ENCODE peak calls at places on chromosomes 11 and 22, in four cellular contexts. I is colonic mucosa, U is uterus, F is tibial artery. Q is an unnamed sample.

GRCh38 chr11:77672276-77672675 is 34.7 kb upstream of the CLNS1A start:
- DNase-seq in I (peak; percentile 53), U (peak; percentile 36), F (no peak), Q (no peak)

GRCh38 chr11:46332568-46333128 is 14.6 kb upstream of the DGKZ start:
- DNase-seq in I (no peak), U (no peak), F (no peak), Q (no peak)

GRCh38 chr11:23405350-23405937 is 545.2 kb upstream of the CCDC179 start:
- DNase-seq in I (no peak), U (no peak), F (no peak), Q (no peak)

GRCh38 chr22:39180566-39180965 is 28.1 kb upstream of the CBX7 start:
- DNase-seq in I (no peak), U (no peak), F (peak; percentile 38), Q (no peak)

GRCh38 chr22:42169055-42169469 is 38.5 kb upstream of the CYP2D6 start:
- DNase-seq in I (peak; percentile 73), U (peak; percentile 74), F (no peak), Q (no peak)

GRCh38 chr11:46291441-46292143 is 14.1 kb downstream of the CREB3L1 start:
- DNase-seq in I (no peak), U (peak; percentile 72), F (no peak), Q (no peak)

GRCh38 chr11:32122200-32122599 is 31.3 kb downstream of the RCN1 start:
- DNase-seq in I (no peak), U (no peak), F (no peak), Q (no peak)

GRCh38 chr22:24553597-24554315 is 1.2 kb downstream of the GUCD1 start:
- DNase-seq in I (peak; percentile 36), U (peak; percentile 20), F (no peak), Q (peak; percentile 8)

GRCh38 chr22:37782340-37783168 is 25.2 kb upstream of the GCAT start:
- DNase-seq in I (peak; percentile 56), U (no peak), F (no peak), Q (no peak)

GRCh38 chr11:46761807-46762206 is 42.8 kb downstream of the F2 start:
- DNase-seq in I (no peak), U (no peak), F (no peak), Q (no peak)

GRCh38 chr11:3120071-3120792 is 44.9 kb downstream of the OSBPL5 start:
- DNase-seq in I (no peak), U (peak; percentile 18), F (peak; percentile 67), Q (no peak)

GRCh38 chr11:34653851-34654490 is 33.1 kb downstream of the EHF start:
- DNase-seq in I (peak; percentile 64), U (no peak), F (no peak), Q (peak; percentile 76)

GRCh38 chr22:47370448-47371262 is 608.2 kb downstream of the TBC1D22A start:
- DNase-seq in I (peak; percentile 11), U (peak; percentile 8), F (peak; percentile 53), Q (no peak)

GRCh38 chr22:47371263-47372090 is 609.0 kb downstream of the TBC1D22A start:
- DNase-seq in I (no peak), U (peak; percentile 6), F (no peak), Q (no peak)

GRCh38 chr22:47369020-47369419 is 606.6 kb downstream of the TBC1D22A start:
- DNase-seq in I (peak; percentile 7), U (peak; percentile 4), F (peak; percentile 54), Q (no peak)

GRCh38 chr22:47367993-47368945 is 605.8 kb downstream of the TBC1D22A start:
- DNase-seq in I (peak; percentile 6), U (no peak), F (no peak), Q (no peak)

GRCh38 chr22:47369431-47370015 is 607.1 kb downstream of the TBC1D22A start:
- DNase-seq in I (peak; percentile 9), U (peak; percentile 3), F (no peak), Q (no peak)
- H3K27ac ChIP-seq in I (no peak overlapping the region), U (no peak overlapping the region), F (no peak overlapping the region), Q (no peak overlapping the region)

GRCh38 chr11:67287355-67288197 is 1.5 kb upstream of the ANKRD13D start:
- DNase-seq in I (no peak), U (no peak), F (no peak), Q (no peak)

GRCh38 chr11:67289651-67290479 is 762 bp downstream of the ANKRD13D start:
- DNase-seq in I (no peak), U (no peak), F (no peak), Q (no peak)

GRCh38 chr11:67289226-67289650 is at the start of gene ANKRD13D:
- DNase-seq in I (no peak), U (no peak), F (no peak), Q (peak; percentile 74)

GRCh38 chr11:67288198-67288451 is 978 bp upstream of the ANKRD13D start:
- DNase-seq in I (no peak), U (no peak), F (no peak), Q (no peak)

DNA sequence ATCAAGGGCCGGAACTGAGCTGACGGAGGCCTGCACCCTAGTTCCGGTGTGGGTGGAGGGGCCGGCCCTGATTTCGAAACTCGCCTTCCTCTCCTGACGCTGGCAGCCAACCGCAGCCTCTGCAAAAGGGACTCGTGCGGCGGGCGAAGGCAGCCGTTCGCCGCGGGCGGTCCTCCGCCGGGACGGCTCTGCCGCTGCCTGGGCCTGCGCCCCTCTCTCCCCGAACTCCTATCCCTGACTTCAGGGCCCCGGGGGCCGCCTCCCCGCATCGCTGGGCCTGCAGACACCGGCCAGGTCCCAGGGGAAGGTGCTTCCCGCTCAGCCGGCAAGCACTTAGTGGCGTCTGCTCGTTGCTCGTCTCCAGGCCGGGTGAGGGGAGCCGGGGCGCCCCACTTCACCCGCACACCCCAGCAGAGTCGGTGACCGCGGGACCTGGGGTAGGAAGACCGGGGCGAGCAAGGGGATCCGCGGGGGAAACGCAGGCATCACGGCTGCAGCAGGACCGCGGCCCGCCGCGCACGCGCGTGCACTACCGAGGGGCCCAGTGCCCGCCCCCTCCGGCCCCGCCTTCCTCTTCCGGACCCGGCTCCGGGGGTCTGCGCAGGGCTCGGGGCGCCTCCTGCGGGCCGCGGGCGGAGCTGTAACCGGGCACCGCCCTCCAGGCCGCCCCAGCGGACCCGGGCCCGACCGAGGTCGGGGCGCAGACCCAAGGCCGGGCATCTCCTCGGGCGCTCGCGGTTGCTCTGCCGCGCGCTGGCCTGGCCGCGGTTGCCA is 464 bp upstream of the ANKRD13D start:
- DNase-seq in I (peak; percentile 87), U (peak; percentile 88), F (peak; percentile 96), Q (peak; percentile 71)
- TF ChIP-seq CTCF in I (no peak), U (peak; percentile 71), F (no peak), Q (peak; percentile 30)

GRCh38 chr11:101009685-101010055 is 119.9 kb downstream of the PGR start:
- DNase-seq in I (no peak), U (no peak), F (no peak), Q (no peak)
- H3K27ac ChIP-seq in I (no peak overlapping the region), U (no peak overlapping the region), F (no peak overlapping the region), Q (no peak overlapping the region)

GRCh38 chr22:28773461-28773867 is 969 bp downstream of the CCDC117 start:
- DNase-seq in I (no peak), U (no peak), F (no peak), Q (peak; percentile 8)

GRCh38 chr22:28774378-28774777 is 1.9 kb downstream of the CCDC117 start:
- DNase-seq in I (no peak), U (no peak), F (no peak), Q (no peak)

GRCh38 chr22:28771195-28771791 is 1.2 kb upstream of the CCDC117 start:
- DNase-seq in I (no peak), U (no peak), F (no peak), Q (peak; percentile 13)

GRCh38 chr22:28769394-28770085 is 3.0 kb upstream of the CCDC117 start:
- DNase-seq in I (no peak), U (no peak), F (no peak), Q (no peak)

GRCh38 chr22:28772633-28773460 is at the start of gene CCDC117:
- DNase-seq in I (peak; percentile 98), U (peak; percentile 93), F (peak; percentile 97), Q (peak; percentile 80)
- TF ChIP-seq CTCF in I (no peak), U (peak; percentile 27), F (no peak), Q (no peak)